ENCODE peak calls at places on chromosomes 13 and 19, in five cellular contexts. I, G, C, V and A are unnamed samples.
A peak's percentile ranks its signal among the peaks of the same experiment; 100 is the strongest.

GRCh38 chr19:38210458-38210987 is 13.5 kb downstream of the DPF1 start:
- DNase-seq in V (no peak), C (peak; percentile 90), G (no peak), I (no peak), A (peak; percentile 58)

GRCh38 chr19:2221250-2221831 is 14.8 kb downstream of the PLEKHJ1 start:
- DNase-seq in V (no peak), C (no peak), I (no peak), G (no peak), A (no peak)

GRCh38 chr13:40992678-40993077 is 26.4 kb downstream of the ELF1 start:
- DNase-seq in I (no peak), V (no peak), C (no peak), G (no peak), A (no peak)

GRCh38 chr13:91882918-91883317 is 484.5 kb downstream of the GPC5 start:
- DNase-seq in I (no peak), C (no peak), G (no peak), V (no peak), A (no peak)

GRCh38 chr13:90444232-90444631 is 903.3 kb upstream of the MIR17HG start:
- DNase-seq in I (no peak), V (no peak), C (no peak), G (no peak), A (no peak)

GRCh38 chr13:102726430-102726829 is 31.6 kb upstream of the METTL21C start:
- DNase-seq in G (no peak), V (peak; percentile 35), C (no peak), I (no peak), A (no peak)

GRCh38 chr13:114099918-114100445 is 32.4 kb downstream of the RASA3 start:
- DNase-seq in V (peak; percentile 15), G (no peak), I (no peak), C (peak; percentile 73), A (no peak)

GRCh38 chr13:110187501-110188161 is 119.3 kb downstream of the COL4A1 start:
- DNase-seq in V (no peak), C (no peak), G (no peak), I (no peak), A (no peak)

GRCh38 chr13:29587645-29588044 is 7.8 kb downstream of the SLC7A1 start:
- DNase-seq in V (no peak), C (no peak), I (no peak), G (no peak), A (no peak)

GRCh38 chr13:113647351-113648217 is 10.4 kb downstream of the ATP4B start:
- DNase-seq in G (no peak), C (no peak), V (no peak), I (no peak), A (no peak)

GRCh38 chr19:35254341-35255297 is 5.8 kb downstream of the LSR start:
- DNase-seq in C (peak; percentile 24), G (no peak), I (no peak), V (no peak), A (no peak)

GRCh38 chr19:45653634-45654033 is 14.4 kb upstream of the GIPR start:
- DNase-seq in I (no peak), V (no peak), G (no peak), C (no peak), A (no peak)

GRCh38 chr13:113753171-113753570 is 5.9 kb upstream of the TMEM255B start:
- DNase-seq in V (no peak), C (no peak), I (no peak), G (no peak), A (no peak)

GRCh38 chr19:2087621-2088100 is 8.5 kb downstream of the MOB3A start:
- DNase-seq in G (no peak), C (no peak), I (peak; percentile 83), V (no peak), A (no peak)

GRCh38 chr19:38667552-38668205 is 20.2 kb downstream of the ACTN4 start:
- DNase-seq in C (no peak), I (no peak), V (no peak), G (no peak), A (no peak)

GRCh38 chr13:77896977-77897376 is 21.7 kb downstream of the EDNRB start:
- DNase-seq in I (no peak), C (no peak), V (no peak), G (no peak), A (no peak)

GRCh38 chr13:113490496-113491417 is at the start of gene DCUN1D2:
- DNase-seq in I (peak; percentile 55), V (peak; percentile 84), G (peak; percentile 74), C (peak; percentile 94), A (peak; percentile 71)

GRCh38 chr13:40536443-40537113 is 129.9 kb downstream of the FOXO1 start:
- DNase-seq in I (no peak), V (peak; percentile 94), G (no peak), C (no peak), A (no peak)

GRCh38 chr13:74767031-74767430 is 632.8 kb upstream of the KLF12 start:
- DNase-seq in I (no peak), G (no peak), C (no peak), V (no peak), A (no peak)

GRCh38 chr13:109737606-109738005 is 48.8 kb downstream of the IRS2 start:
- DNase-seq in V (no peak), C (no peak), I (no peak), G (no peak), A (no peak)

GRCh38 chr19:39135701-39136100 is 10.1 kb downstream of the PAK4 start:
- DNase-seq in C (no peak), G (no peak), I (no peak), V (no peak), A (no peak)

GRCh38 chr13:113864303-113864890 is 521 bp upstream of the GAS6 start:
- DNase-seq in C (no peak), I (no peak), G (no peak), V (no peak), A (no peak)

GRCh38 chr19:1862424-1863307 is 713 bp downstream of the KLF16 start:
- DNase-seq in G (peak; percentile 63), V (no peak), I (no peak), C (peak; percentile 73), A (no peak)

GRCh38 chr19:45075215-45076028 is 856 bp downstream of the ZNF296 start:
- DNase-seq in C (peak; percentile 80), I (peak; percentile 80), G (no peak), V (peak; percentile 39), A (no peak)

GRCh38 chr13:32829269-32829668 is 187.0 kb upstream of the KL start:
- DNase-seq in V (no peak), I (no peak), G (no peak), C (no peak), A (no peak)

GRCh38 chr13:97975851-97976550 is 22.5 kb downstream of the IPO5 start:
- DNase-seq in G (peak; percentile 90), V (peak; percentile 86), C (peak; percentile 90), I (no peak), A (peak; percentile 89)

GRCh38 chr13:36736119-36736726 is 62.4 kb downstream of the SERTM1 start:
- DNase-seq in C (no peak), V (peak; percentile 35), I (no peak), G (peak; percentile 48), A (peak; percentile 25)

GRCh38 chr13:103895835-103896520 is 829.8 kb upstream of the SLC10A2 start:
- DNase-seq in V (no peak), C (no peak), I (no peak), G (no peak), A (no peak)

GRCh38 chr19:22528956-22529355 is 105.2 kb upstream of the ZNF492 start:
- DNase-seq in V (no peak), G (no peak), C (no peak), I (no peak), A (no peak)

GRCh38 chr13:47184311-47184710 is 287.5 kb upstream of the HTR2A start:
- DNase-seq in G (no peak), C (no peak), I (no peak), V (no peak), A (no peak)
- TF ChIP-seq SUZ12 in G (no peak), C (no peak), I (no peak), V (no peak), A (no peak)

GRCh38 chr19:46955114-46955812 is 64.4 kb upstream of the NPAS1 start:
- DNase-seq in I (no peak), C (no peak), V (peak; percentile 27), G (no peak), A (no peak)

GRCh38 chr19:46958542-46958941 is 61.1 kb upstream of the NPAS1 start:
- DNase-seq in I (no peak), C (no peak), G (no peak), V (peak; percentile 44), A (no peak)

GRCh38 chr19:46954502-46955004 is 65.1 kb upstream of the NPAS1 start:
- DNase-seq in V (peak; percentile 92), G (no peak), C (no peak), I (no peak), A (no peak)

GRCh38 chr19:46953955-46954501 is 65.6 kb upstream of the NPAS1 start:
- DNase-seq in I (no peak), G (no peak), C (no peak), V (peak; percentile 30), A (no peak)

DNA sequence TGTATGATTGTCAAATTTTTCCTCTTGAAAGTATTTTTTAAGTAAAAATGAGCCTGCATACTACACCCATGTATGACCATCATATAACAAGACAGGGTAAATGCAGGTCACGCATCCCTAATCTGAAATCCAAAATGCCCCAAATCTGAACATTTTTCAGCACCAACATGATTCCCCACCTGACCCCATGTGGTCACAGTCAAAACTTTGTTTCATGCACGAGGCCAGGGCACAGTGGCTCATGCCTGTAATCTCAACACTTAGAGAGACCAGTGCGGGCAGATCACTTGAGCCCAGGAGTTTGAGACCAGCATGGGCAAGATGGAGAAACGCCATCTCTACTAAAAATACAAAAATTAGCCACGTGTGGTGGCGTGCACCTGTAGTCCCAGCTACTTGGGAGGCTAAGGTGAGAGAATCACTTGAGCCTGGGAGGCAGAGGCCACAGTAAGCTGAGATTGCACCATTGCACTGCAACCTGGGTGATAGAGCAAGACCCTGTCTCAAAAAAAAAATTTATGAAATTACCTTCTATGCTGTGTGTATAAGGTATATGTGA is 63.7 kb upstream of the NPAS1 start:
- DNase-seq in C (no peak), G (no peak), I (no peak), V (no peak), A (no peak)
- TF ChIP-seq SUZ12 in C (no peak), G (no peak), I (no peak), V (no peak), A (no peak)

GRCh38 chr19:13033819-13034611 is 38.7 kb downstream of the NFIX start:
- DNase-seq in C (peak; percentile 86), V (peak; percentile 55), I (no peak), G (peak; percentile 76), A (no peak)
- TF ChIP-seq SUZ12 in C (no peak), V (no peak), I (no peak), G (no peak), A (no peak)

DNA sequence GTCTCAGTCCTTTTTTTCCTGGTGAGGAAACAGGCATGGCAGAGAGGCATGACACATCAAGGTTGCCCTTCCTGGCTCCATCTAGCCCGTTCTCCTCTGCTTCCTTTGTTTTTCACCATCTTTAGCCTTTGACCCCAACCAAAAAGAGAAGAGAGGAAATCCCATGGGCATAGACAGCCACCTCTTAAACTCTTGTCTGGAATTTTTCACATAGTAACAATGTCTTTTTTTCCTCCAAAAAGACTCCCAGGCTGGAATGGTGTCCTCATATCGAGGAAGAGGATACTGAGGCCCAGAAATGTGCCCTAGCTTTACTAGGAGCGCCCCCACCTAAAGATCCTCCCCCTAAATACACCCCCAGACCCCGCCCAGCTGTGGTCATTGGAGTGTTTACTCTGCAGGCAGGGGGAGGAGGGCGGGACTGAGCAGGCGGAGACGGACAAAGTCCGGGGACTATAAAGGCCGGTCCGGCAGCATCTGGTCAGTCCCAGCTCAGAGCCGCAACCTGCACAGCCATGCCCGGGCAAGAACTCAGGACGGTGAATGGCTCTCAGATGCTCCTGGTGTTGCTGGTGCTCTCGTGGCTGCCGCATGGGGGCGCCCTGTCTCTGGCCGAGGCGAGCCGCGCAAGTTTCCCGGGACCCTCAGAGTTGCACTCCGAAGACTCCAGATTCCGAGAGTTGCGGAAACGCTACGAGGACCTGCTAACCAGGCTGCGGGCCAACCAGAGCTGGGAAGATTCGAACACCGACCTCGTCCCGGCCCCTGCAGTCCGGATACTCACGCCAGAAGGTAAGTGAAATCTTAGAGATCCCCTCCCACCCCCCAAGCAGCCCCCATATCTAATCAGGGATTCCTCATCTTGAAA is at the start of gene GDF15:
- DNase-seq in I (no peak), C (peak; percentile 90), G (peak; percentile 82), V (peak; percentile 95), A (peak; percentile 38)
- TF ChIP-seq SUZ12 in I (no peak), C (no peak), G (no peak), V (no peak), A (no peak)